ENCODE peak calls at places on chromosome 15, in six cellular contexts. One of them, this sample, is unnamed.

GRCh38 chr15:23566070-23567050 is 886 bp downstream of the MKRN3 start:
- DNase-seq in breast epithelium: no peak
- DNase-seq in spleen: no peak
- DNase-seq in prostate gland: no peak
- DNase-seq in endothelial cell of umbilical vein: peak; percentile 13
- DNase-seq in sigmoid colon: no peak
- DNase-seq in this sample: no peak

GRCh38 chr15:36769110-36769509 is 189.7 kb downstream of the CDIN1 start:
- DNase-seq in breast epithelium: no peak
- DNase-seq in spleen: no peak
- DNase-seq in prostate gland: no peak
- DNase-seq in endothelial cell of umbilical vein: peak; percentile 34
- DNase-seq in sigmoid colon: no peak
- DNase-seq in this sample: no peak

GRCh38 chr15:37015476-37015875 is 84.9 kb downstream of the MEIS2 start:
- DNase-seq in breast epithelium: no peak
- DNase-seq in spleen: no peak
- DNase-seq in prostate gland: no peak
- DNase-seq in endothelial cell of umbilical vein: no peak
- DNase-seq in sigmoid colon: no peak
- DNase-seq in this sample: no peak

GRCh38 chr15:80779658-80780415 is 667 bp downstream of the CEMIP start:
- DNase-seq in breast epithelium: no peak
- DNase-seq in spleen: no peak
- DNase-seq in prostate gland: peak; percentile 23
- DNase-seq in endothelial cell of umbilical vein: peak; percentile 19
- DNase-seq in sigmoid colon: no peak
- DNase-seq in this sample: no peak

GRCh38 chr15:72540606-72541237 is 66.6 kb downstream of the ARIH1 start:
- DNase-seq in breast epithelium: no peak
- DNase-seq in spleen: no peak
- DNase-seq in prostate gland: no peak
- DNase-seq in endothelial cell of umbilical vein: no peak
- DNase-seq in sigmoid colon: no peak
- DNase-seq in this sample: no peak

GRCh38 chr15:55649058-55649423 is 60.9 kb upstream of the PYGO1 start:
- DNase-seq in breast epithelium: no peak
- DNase-seq in spleen: no peak
- DNase-seq in prostate gland: no peak
- DNase-seq in endothelial cell of umbilical vein: no peak
- DNase-seq in sigmoid colon: no peak
- DNase-seq in this sample: no peak

GRCh38 chr15:81336568-81336967 is 12.6 kb upstream of the STARD5 start:
- DNase-seq in breast epithelium: no peak
- DNase-seq in spleen: no peak
- DNase-seq in prostate gland: no peak
- DNase-seq in endothelial cell of umbilical vein: peak; percentile 23
- DNase-seq in sigmoid colon: no peak
- DNase-seq in this sample: no peak

GRCh38 chr15:37981781-37982180 is 47.3 kb downstream of the TMCO5A start:
- DNase-seq in breast epithelium: no peak
- DNase-seq in spleen: no peak
- DNase-seq in prostate gland: no peak
- DNase-seq in endothelial cell of umbilical vein: peak; percentile 35
- DNase-seq in sigmoid colon: no peak
- DNase-seq in this sample: no peak

GRCh38 chr15:74200394-74200793 is 2.2 kb downstream of the STRA6 start:
- DNase-seq in breast epithelium: no peak
- DNase-seq in spleen: no peak
- DNase-seq in prostate gland: peak; percentile 52
- DNase-seq in endothelial cell of umbilical vein: peak; percentile 17
- DNase-seq in sigmoid colon: peak; percentile 77
- DNase-seq in this sample: no peak

GRCh38 chr15:32844118-32844711 is 126.4 kb downstream of the GREM1 start:
- DNase-seq in breast epithelium: no peak
- DNase-seq in spleen: no peak
- DNase-seq in prostate gland: no peak
- DNase-seq in endothelial cell of umbilical vein: peak; percentile 51
- DNase-seq in sigmoid colon: no peak
- DNase-seq in this sample: no peak

GRCh38 chr15:95284933-95285401 is 1045.5 kb upstream of the NR2F2 start:
- DNase-seq in breast epithelium: no peak
- DNase-seq in spleen: no peak
- DNase-seq in prostate gland: no peak
- DNase-seq in endothelial cell of umbilical vein: peak; percentile 88
- DNase-seq in sigmoid colon: no peak
- DNase-seq in this sample: no peak
- TF ChIP-seq CTCF in breast epithelium: no peak
- TF ChIP-seq CTCF in spleen: no peak
- TF ChIP-seq CTCF in prostate gland: no peak
- TF ChIP-seq CTCF in endothelial cell of umbilical vein: peak; percentile 21
- TF ChIP-seq CTCF in sigmoid colon: no peak
- TF ChIP-seq CTCF in this sample: no peak

DNA sequence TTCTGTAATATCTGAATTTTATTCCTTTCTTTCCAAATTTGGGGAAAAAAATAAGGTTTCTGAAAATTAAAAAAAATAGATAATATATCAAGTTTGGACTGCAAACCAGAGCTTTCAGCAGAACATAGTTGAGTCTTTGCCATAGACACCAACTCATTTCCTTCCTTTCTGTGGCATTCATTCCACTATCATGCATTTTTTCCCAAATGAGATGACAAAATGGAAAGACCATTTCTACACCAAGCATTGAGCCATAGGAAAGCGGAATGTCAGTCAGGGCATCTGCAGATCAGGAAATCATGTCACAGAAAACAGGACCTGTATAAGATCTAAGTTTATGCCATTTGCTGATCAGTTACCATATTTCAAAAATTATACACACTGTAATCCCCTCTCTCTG is 333.3 kb upstream of the THBS1 start:
- DNase-seq in breast epithelium: no peak
- DNase-seq in spleen: no peak
- DNase-seq in prostate gland: no peak
- DNase-seq in endothelial cell of umbilical vein: peak; percentile 89
- DNase-seq in sigmoid colon: no peak
- DNase-seq in this sample: no peak
- H3K27ac ChIP-seq in breast epithelium: no peak overlapping the region
- H3K27ac ChIP-seq in spleen: no peak overlapping the region
- H3K27ac ChIP-seq in prostate gland: no peak overlapping the region
- H3K27ac ChIP-seq in endothelial cell of umbilical vein: peak overlapping the region; percentile 98
- H3K27ac ChIP-seq in sigmoid colon: no peak overlapping the region
- H3K27ac ChIP-seq in this sample: no peak overlapping the region

GRCh38 chr15:88403461-88403860 is 63.7 kb downstream of the MRPL46 start:
- DNase-seq in breast epithelium: no peak
- DNase-seq in spleen: no peak
- DNase-seq in prostate gland: no peak
- DNase-seq in endothelial cell of umbilical vein: no peak
- DNase-seq in sigmoid colon: no peak
- DNase-seq in this sample: no peak
- TF ChIP-seq POLR2AphosphoS5 in breast epithelium: no peak
- TF ChIP-seq POLR2AphosphoS5 in spleen: no peak
- TF ChIP-seq POLR2AphosphoS5 in prostate gland: no peak
- TF ChIP-seq POLR2AphosphoS5 in endothelial cell of umbilical vein: no peak
- TF ChIP-seq POLR2AphosphoS5 in sigmoid colon: no peak
- TF ChIP-seq POLR2AphosphoS5 in this sample: no peak

DNA sequence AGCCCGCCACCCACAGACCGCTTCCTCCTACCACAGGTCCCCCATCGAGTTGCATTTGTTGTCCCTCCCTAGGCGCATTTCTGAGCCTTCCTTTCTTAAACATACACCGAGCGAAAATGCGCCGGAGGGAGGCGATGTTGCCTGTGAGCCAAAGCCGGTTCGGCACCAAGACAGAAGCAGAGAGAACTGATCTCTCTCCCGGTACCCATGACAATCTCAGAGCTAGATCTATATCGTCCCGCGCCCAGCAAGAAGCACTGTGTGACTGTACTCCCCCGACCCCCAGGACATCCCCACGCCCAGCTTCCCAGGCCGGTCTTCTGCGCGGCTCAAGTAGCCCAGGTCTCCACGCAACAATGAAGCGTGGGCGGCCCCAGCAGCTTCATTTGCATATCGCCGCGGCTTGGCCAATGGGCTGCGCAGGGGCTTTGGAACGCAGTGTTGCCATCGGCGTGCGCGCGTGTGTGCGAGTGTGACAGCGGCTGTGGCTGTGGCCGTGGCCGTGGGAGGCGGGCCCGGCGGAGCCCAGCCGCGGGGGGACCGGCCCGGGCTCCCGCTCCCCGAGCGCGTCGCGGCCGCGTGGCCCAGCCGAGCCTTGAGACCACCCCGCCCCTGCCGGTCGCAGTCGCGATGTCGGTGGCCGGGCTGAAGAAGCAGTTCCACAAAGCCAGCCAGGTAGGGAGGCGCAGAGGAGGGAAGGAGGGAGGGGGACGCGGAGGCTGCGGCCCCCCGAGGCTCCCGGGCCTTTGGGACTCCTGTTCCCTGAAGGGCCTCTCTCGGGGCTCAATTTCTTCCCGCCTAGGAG is at the start of gene SH3GL3:
- DNase-seq in breast epithelium: peak; percentile 74
- DNase-seq in spleen: peak; percentile 81
- DNase-seq in prostate gland: peak; percentile 81
- DNase-seq in endothelial cell of umbilical vein: peak; percentile 80
- DNase-seq in sigmoid colon: peak; percentile 91
- DNase-seq in this sample: peak; percentile 90
- TF ChIP-seq CTCF in breast epithelium: no peak
- TF ChIP-seq CTCF in spleen: no peak
- TF ChIP-seq CTCF in prostate gland: peak; percentile 10
- TF ChIP-seq CTCF in endothelial cell of umbilical vein: peak; percentile 7
- TF ChIP-seq CTCF in sigmoid colon: no peak
- TF ChIP-seq CTCF in this sample: no peak

DNA sequence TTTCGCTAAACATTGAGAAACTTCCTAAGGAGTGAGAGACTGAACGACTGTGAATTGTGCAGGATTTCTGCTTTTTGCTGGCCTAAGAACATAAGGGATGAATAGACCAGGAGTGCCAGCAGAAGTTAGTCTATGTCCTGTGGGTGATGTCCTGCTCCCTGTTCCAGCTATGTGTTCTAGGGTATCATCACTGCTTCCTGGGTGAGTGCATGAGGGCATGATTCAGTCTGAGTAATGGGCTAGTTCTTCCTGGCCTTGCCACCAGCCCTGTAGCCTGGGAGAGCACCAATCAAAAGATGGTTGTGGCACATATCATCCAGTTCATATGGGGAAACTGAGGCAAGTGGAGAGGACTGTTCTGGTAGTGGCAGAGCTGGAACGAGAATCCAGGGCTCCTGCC is 153.9 kb upstream of the TPM1 start:
- DNase-seq in breast epithelium: no peak
- DNase-seq in spleen: no peak
- DNase-seq in prostate gland: no peak
- DNase-seq in endothelial cell of umbilical vein: no peak
- DNase-seq in sigmoid colon: no peak
- DNase-seq in this sample: no peak
- H3K27ac ChIP-seq in breast epithelium: peak overlapping the region; percentile 70
- H3K27ac ChIP-seq in spleen: no peak overlapping the region
- H3K27ac ChIP-seq in prostate gland: no peak overlapping the region
- H3K27ac ChIP-seq in endothelial cell of umbilical vein: no peak overlapping the region
- H3K27ac ChIP-seq in sigmoid colon: peak overlapping the region; percentile 93
- H3K27ac ChIP-seq in this sample: no peak overlapping the region

DNA sequence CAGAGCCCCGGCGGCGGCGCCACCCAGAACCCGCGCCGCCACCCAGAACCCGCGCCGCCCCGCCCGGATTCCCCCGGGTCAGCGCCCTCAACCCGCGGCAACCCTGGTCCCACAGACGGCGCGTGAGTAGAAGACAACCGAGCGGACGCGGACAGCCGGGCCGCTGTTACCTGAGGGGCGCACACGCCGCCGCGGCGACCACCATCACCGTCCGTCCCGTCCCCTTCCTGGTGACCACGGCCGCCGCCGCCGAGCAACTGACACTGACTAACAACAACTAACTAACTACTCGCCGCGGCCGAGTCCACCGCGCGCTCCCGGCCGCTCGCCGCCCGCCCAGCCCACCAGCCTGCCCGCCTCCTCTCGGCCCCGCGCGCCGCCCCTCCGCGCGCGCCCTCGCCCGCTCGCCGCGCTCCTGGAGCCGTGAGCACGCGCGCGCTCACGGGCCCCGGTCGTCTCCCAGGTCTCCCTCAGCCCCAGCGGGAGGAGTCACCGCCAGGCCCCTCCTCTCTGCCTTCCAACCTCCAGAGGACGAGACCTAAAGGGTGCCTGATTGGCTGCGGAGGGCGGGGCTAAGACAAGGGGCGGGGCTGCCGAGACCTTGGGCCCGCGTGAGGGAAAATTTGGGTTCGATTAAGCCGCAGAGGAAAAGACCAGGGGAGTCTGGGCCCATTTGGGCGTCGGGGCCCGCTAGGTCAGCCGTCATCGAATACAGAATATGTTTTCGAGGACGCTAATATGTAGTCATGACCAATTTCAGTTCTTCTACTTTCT is at the start of gene PEAK1:
- DNase-seq in breast epithelium: peak; percentile 99
- DNase-seq in spleen: peak; percentile 100
- DNase-seq in prostate gland: peak; percentile 99
- DNase-seq in endothelial cell of umbilical vein: peak; percentile 98
- DNase-seq in sigmoid colon: peak; percentile 100
- DNase-seq in this sample: peak; percentile 99
- TF ChIP-seq POLR2AphosphoS5 in breast epithelium: peak; percentile 70
- TF ChIP-seq POLR2AphosphoS5 in spleen: peak; percentile 96
- TF ChIP-seq POLR2AphosphoS5 in prostate gland: no peak
- TF ChIP-seq POLR2AphosphoS5 in endothelial cell of umbilical vein: peak; percentile 92
- TF ChIP-seq POLR2AphosphoS5 in sigmoid colon: peak; percentile 93
- TF ChIP-seq POLR2AphosphoS5 in this sample: no peak

GRCh38 chr15:31573759-31574158 is 247.1 kb downstream of the KLF13 start:
- DNase-seq in breast epithelium: no peak
- DNase-seq in spleen: no peak
- DNase-seq in prostate gland: no peak
- DNase-seq in endothelial cell of umbilical vein: no peak
- DNase-seq in sigmoid colon: no peak
- DNase-seq in this sample: no peak

GRCh38 chr15:31574761-31575160 is 248.1 kb downstream of the KLF13 start:
- DNase-seq in breast epithelium: no peak
- DNase-seq in spleen: no peak
- DNase-seq in prostate gland: no peak
- DNase-seq in endothelial cell of umbilical vein: no peak
- DNase-seq in sigmoid colon: no peak
- DNase-seq in this sample: no peak

GRCh38 chr15:31570591-31570990 is 244.0 kb downstream of the KLF13 start:
- DNase-seq in breast epithelium: no peak
- DNase-seq in spleen: no peak
- DNase-seq in prostate gland: no peak
- DNase-seq in endothelial cell of umbilical vein: no peak
- DNase-seq in sigmoid colon: no peak
- DNase-seq in this sample: no peak

GRCh38 chr15:31569836-31570235 is 243.2 kb downstream of the KLF13 start:
- DNase-seq in breast epithelium: no peak
- DNase-seq in spleen: no peak
- DNase-seq in prostate gland: no peak
- DNase-seq in endothelial cell of umbilical vein: no peak
- DNase-seq in sigmoid colon: no peak
- DNase-seq in this sample: no peak

DNA sequence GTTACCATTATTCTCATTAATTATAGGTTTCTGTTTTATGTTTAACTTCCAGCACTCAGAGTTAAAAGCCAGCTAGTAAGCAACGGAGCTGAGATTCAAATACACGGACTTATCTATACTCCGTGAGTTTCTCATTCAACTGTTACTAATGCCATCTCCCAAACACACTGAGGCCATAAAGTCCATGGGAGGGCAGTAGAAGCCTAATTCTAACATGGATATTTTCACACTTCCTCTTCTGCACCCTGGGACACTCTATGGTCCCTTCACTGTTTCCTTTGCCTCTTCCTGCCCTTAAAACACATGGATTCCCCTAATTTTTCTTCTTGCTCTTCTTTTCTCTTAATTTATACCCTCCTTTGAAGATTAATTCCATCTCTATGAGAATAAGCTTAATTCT is 245.0 kb downstream of the KLF13 start:
- DNase-seq in breast epithelium: no peak
- DNase-seq in spleen: no peak
- DNase-seq in prostate gland: no peak
- DNase-seq in endothelial cell of umbilical vein: no peak
- DNase-seq in sigmoid colon: no peak
- DNase-seq in this sample: no peak
- TF ChIP-seq CTCF in breast epithelium: no peak
- TF ChIP-seq CTCF in spleen: no peak
- TF ChIP-seq CTCF in prostate gland: no peak
- TF ChIP-seq CTCF in endothelial cell of umbilical vein: no peak
- TF ChIP-seq CTCF in sigmoid colon: no peak
- TF ChIP-seq CTCF in this sample: no peak